ENCODE peak calls at places on chromosome 2, in ten cellular contexts. One of them, this sample, is unnamed.

GRCh38 chr2:153668923-153669322 is 190.4 kb upstream of the RPRM start:
- DNase-seq in mesothelial cell of epicardium: no peak
- DNase-seq in left ventricle myocardium inferior: no peak
- DNase-seq in retinal pigment epithelial cell: no peak
- DNase-seq in AG10803: no peak
- DNase-seq in mucosa of descending colon: no peak
- DNase-seq in CD8-positive, alpha-beta T cell: no peak
- DNase-seq in upper lobe of right lung: peak
- DNase-seq in CD4-positive, alpha-beta T cell: no peak
- DNase-seq in WTC11: no peak
- DNase-seq in this sample: no peak

GRCh38 chr2:44537264-44537663 is 175.5 kb downstream of the CAMKMT start:
- DNase-seq in mesothelial cell of epicardium: no peak
- DNase-seq in left ventricle myocardium inferior: no peak
- DNase-seq in retinal pigment epithelial cell: no peak
- DNase-seq in AG10803: peak
- DNase-seq in mucosa of descending colon: no peak
- DNase-seq in CD8-positive, alpha-beta T cell: no peak
- DNase-seq in upper lobe of right lung: no peak
- DNase-seq in CD4-positive, alpha-beta T cell: no peak
- DNase-seq in WTC11: no peak
- DNase-seq in this sample: no peak

GRCh38 chr2:153536105-153536504 is 57.5 kb upstream of the RPRM start:
- DNase-seq in mesothelial cell of epicardium: no peak
- DNase-seq in left ventricle myocardium inferior: no peak
- DNase-seq in retinal pigment epithelial cell: no peak
- DNase-seq in AG10803: no peak
- DNase-seq in mucosa of descending colon: no peak
- DNase-seq in CD8-positive, alpha-beta T cell: no peak
- DNase-seq in upper lobe of right lung: no peak
- DNase-seq in CD4-positive, alpha-beta T cell: no peak
- DNase-seq in WTC11: no peak
- DNase-seq in this sample: no peak

GRCh38 chr2:215540646-215541045 is 104.8 kb upstream of the FN1 start:
- DNase-seq in mesothelial cell of epicardium: no peak
- DNase-seq in left ventricle myocardium inferior: no peak
- DNase-seq in retinal pigment epithelial cell: peak
- DNase-seq in AG10803: peak
- DNase-seq in mucosa of descending colon: no peak
- DNase-seq in CD8-positive, alpha-beta T cell: no peak
- DNase-seq in upper lobe of right lung: no peak
- DNase-seq in CD4-positive, alpha-beta T cell: no peak
- DNase-seq in WTC11: no peak
- DNase-seq in this sample: no peak

GRCh38 chr2:70510213-70510820 is 43.3 kb downstream of the TGFA start:
- DNase-seq in mesothelial cell of epicardium: no peak
- DNase-seq in left ventricle myocardium inferior: no peak
- DNase-seq in retinal pigment epithelial cell: no peak
- DNase-seq in AG10803: peak
- DNase-seq in mucosa of descending colon: no peak
- DNase-seq in CD8-positive, alpha-beta T cell: no peak
- DNase-seq in upper lobe of right lung: no peak
- DNase-seq in CD4-positive, alpha-beta T cell: no peak
- DNase-seq in WTC11: no peak
- DNase-seq in this sample: no peak

GRCh38 chr2:168194784-168195522 is 52.4 kb downstream of the STK39 start:
- DNase-seq in mesothelial cell of epicardium: no peak
- DNase-seq in left ventricle myocardium inferior: no peak
- DNase-seq in retinal pigment epithelial cell: no peak
- DNase-seq in AG10803: peak
- DNase-seq in mucosa of descending colon: no peak
- DNase-seq in CD8-positive, alpha-beta T cell: no peak
- DNase-seq in upper lobe of right lung: no peak
- DNase-seq in CD4-positive, alpha-beta T cell: no peak
- DNase-seq in WTC11: no peak
- DNase-seq in this sample: no peak

GRCh38 chr2:8528863-8529262 is 153.0 kb upstream of the ID2 start:
- DNase-seq in mesothelial cell of epicardium: no peak
- DNase-seq in left ventricle myocardium inferior: no peak
- DNase-seq in retinal pigment epithelial cell: no peak
- DNase-seq in AG10803: no peak
- DNase-seq in mucosa of descending colon: no peak
- DNase-seq in CD8-positive, alpha-beta T cell: no peak
- DNase-seq in upper lobe of right lung: no peak
- DNase-seq in CD4-positive, alpha-beta T cell: no peak
- DNase-seq in WTC11: no peak
- DNase-seq in this sample: no peak

GRCh38 chr2:70557171-70557838 is 3.7 kb upstream of the TGFA start:
- DNase-seq in mesothelial cell of epicardium: no peak
- DNase-seq in left ventricle myocardium inferior: no peak
- DNase-seq in retinal pigment epithelial cell: no peak
- DNase-seq in AG10803: no peak
- DNase-seq in mucosa of descending colon: no peak
- DNase-seq in CD8-positive, alpha-beta T cell: no peak
- DNase-seq in upper lobe of right lung: no peak
- DNase-seq in CD4-positive, alpha-beta T cell: no peak
- DNase-seq in WTC11: no peak
- DNase-seq in this sample: no peak

GRCh38 chr2:170394988-170395387 is 217.0 kb downstream of the MYO3B start:
- DNase-seq in mesothelial cell of epicardium: no peak
- DNase-seq in left ventricle myocardium inferior: no peak
- DNase-seq in retinal pigment epithelial cell: no peak
- DNase-seq in AG10803: no peak
- DNase-seq in mucosa of descending colon: no peak
- DNase-seq in CD8-positive, alpha-beta T cell: no peak
- DNase-seq in upper lobe of right lung: no peak
- DNase-seq in CD4-positive, alpha-beta T cell: no peak
- DNase-seq in WTC11: no peak
- DNase-seq in this sample: no peak

GRCh38 chr2:15354596-15355359 is 206.4 kb downstream of the NBAS start:
- DNase-seq in mesothelial cell of epicardium: no peak
- DNase-seq in left ventricle myocardium inferior: no peak
- DNase-seq in retinal pigment epithelial cell: no peak
- DNase-seq in AG10803: no peak
- DNase-seq in mucosa of descending colon: no peak
- DNase-seq in CD8-positive, alpha-beta T cell: no peak
- DNase-seq in upper lobe of right lung: no peak
- DNase-seq in CD4-positive, alpha-beta T cell: no peak
- DNase-seq in WTC11: no peak
- DNase-seq in this sample: no peak

GRCh38 chr2:61196671-61197070 is 34.7 kb downstream of the C2orf74 start:
- DNase-seq in mesothelial cell of epicardium: no peak
- DNase-seq in left ventricle myocardium inferior: no peak
- DNase-seq in retinal pigment epithelial cell: no peak
- DNase-seq in AG10803: no peak
- DNase-seq in mucosa of descending colon: no peak
- DNase-seq in CD8-positive, alpha-beta T cell: no peak
- DNase-seq in upper lobe of right lung: no peak
- DNase-seq in CD4-positive, alpha-beta T cell: no peak
- DNase-seq in WTC11: no peak
- DNase-seq in this sample: no peak

GRCh38 chr2:27582695-27583389 is at the start of gene ZNF512:
- DNase-seq in mesothelial cell of epicardium: peak
- DNase-seq in left ventricle myocardium inferior: peak
- DNase-seq in retinal pigment epithelial cell: peak
- DNase-seq in AG10803: peak
- DNase-seq in mucosa of descending colon: peak
- DNase-seq in CD8-positive, alpha-beta T cell: peak
- DNase-seq in upper lobe of right lung: peak
- DNase-seq in CD4-positive, alpha-beta T cell: peak
- DNase-seq in WTC11: peak
- DNase-seq in this sample: peak

GRCh38 chr2:96764253-96764637 is 3.5 kb downstream of the CNNM4 start:
- DNase-seq in mesothelial cell of epicardium: no peak
- DNase-seq in left ventricle myocardium inferior: no peak
- DNase-seq in retinal pigment epithelial cell: no peak
- DNase-seq in AG10803: no peak
- DNase-seq in mucosa of descending colon: no peak
- DNase-seq in CD8-positive, alpha-beta T cell: no peak
- DNase-seq in upper lobe of right lung: peak
- DNase-seq in CD4-positive, alpha-beta T cell: no peak
- DNase-seq in WTC11: peak
- DNase-seq in this sample: no peak

GRCh38 chr2:239151201-239152131 is 249.4 kb downstream of the HDAC4 start:
- DNase-seq in mesothelial cell of epicardium: no peak
- DNase-seq in left ventricle myocardium inferior: peak
- DNase-seq in retinal pigment epithelial cell: no peak
- DNase-seq in AG10803: no peak
- DNase-seq in mucosa of descending colon: no peak
- DNase-seq in CD8-positive, alpha-beta T cell: no peak
- DNase-seq in upper lobe of right lung: peak
- DNase-seq in CD4-positive, alpha-beta T cell: no peak
- DNase-seq in WTC11: no peak
- DNase-seq in this sample: no peak

GRCh38 chr2:11050565-11050964 is 104.7 kb upstream of the SLC66A3 start:
- DNase-seq in mesothelial cell of epicardium: no peak
- DNase-seq in left ventricle myocardium inferior: no peak
- DNase-seq in retinal pigment epithelial cell: no peak
- DNase-seq in AG10803: no peak
- DNase-seq in mucosa of descending colon: no peak
- DNase-seq in CD8-positive, alpha-beta T cell: no peak
- DNase-seq in upper lobe of right lung: no peak
- DNase-seq in CD4-positive, alpha-beta T cell: no peak
- DNase-seq in WTC11: no peak
- DNase-seq in this sample: no peak

GRCh38 chr2:32246911-32247310 is 17.8 kb downstream of the NLRC4 start:
- DNase-seq in mesothelial cell of epicardium: no peak
- DNase-seq in left ventricle myocardium inferior: no peak
- DNase-seq in retinal pigment epithelial cell: no peak
- DNase-seq in AG10803: no peak
- DNase-seq in mucosa of descending colon: no peak
- DNase-seq in CD8-positive, alpha-beta T cell: no peak
- DNase-seq in upper lobe of right lung: no peak
- DNase-seq in CD4-positive, alpha-beta T cell: no peak
- DNase-seq in WTC11: no peak
- DNase-seq in this sample: no peak

GRCh38 chr2:195863564-195863963 is 205.1 kb downstream of the DNAH7 start:
- DNase-seq in mesothelial cell of epicardium: no peak
- DNase-seq in left ventricle myocardium inferior: no peak
- DNase-seq in retinal pigment epithelial cell: no peak
- DNase-seq in AG10803: no peak
- DNase-seq in mucosa of descending colon: no peak
- DNase-seq in CD8-positive, alpha-beta T cell: no peak
- DNase-seq in upper lobe of right lung: no peak
- DNase-seq in CD4-positive, alpha-beta T cell: no peak
- DNase-seq in WTC11: no peak
- DNase-seq in this sample: no peak

GRCh38 chr2:201680743-201681142 is 17.7 kb downstream of the MPP4 start:
- DNase-seq in mesothelial cell of epicardium: no peak
- DNase-seq in left ventricle myocardium inferior: no peak
- DNase-seq in retinal pigment epithelial cell: no peak
- DNase-seq in AG10803: no peak
- DNase-seq in mucosa of descending colon: no peak
- DNase-seq in CD8-positive, alpha-beta T cell: no peak
- DNase-seq in upper lobe of right lung: no peak
- DNase-seq in CD4-positive, alpha-beta T cell: no peak
- DNase-seq in WTC11: peak
- DNase-seq in this sample: no peak
- TF ChIP-seq CTCF in mesothelial cell of epicardium: no peak
- TF ChIP-seq CTCF in left ventricle myocardium inferior: peak
- TF ChIP-seq CTCF in retinal pigment epithelial cell: peak
- TF ChIP-seq CTCF in AG10803: peak
- TF ChIP-seq CTCF in mucosa of descending colon: no peak
- TF ChIP-seq CTCF in CD8-positive, alpha-beta T cell: no peak
- TF ChIP-seq CTCF in upper lobe of right lung: peak
- TF ChIP-seq CTCF in CD4-positive, alpha-beta T cell: peak
- TF ChIP-seq CTCF in WTC11: peak
- TF ChIP-seq CTCF in this sample: no peak

GRCh38 chr2:65800998-65801397 is 368.6 kb upstream of the SPRED2 start:
- DNase-seq in mesothelial cell of epicardium: no peak
- DNase-seq in left ventricle myocardium inferior: no peak
- DNase-seq in retinal pigment epithelial cell: no peak
- DNase-seq in AG10803: peak
- DNase-seq in mucosa of descending colon: no peak
- DNase-seq in CD8-positive, alpha-beta T cell: no peak
- DNase-seq in upper lobe of right lung: no peak
- DNase-seq in CD4-positive, alpha-beta T cell: no peak
- DNase-seq in WTC11: peak
- DNase-seq in this sample: no peak
- TF ChIP-seq CTCF in mesothelial cell of epicardium: no peak
- TF ChIP-seq CTCF in left ventricle myocardium inferior: peak
- TF ChIP-seq CTCF in retinal pigment epithelial cell: peak
- TF ChIP-seq CTCF in AG10803: peak
- TF ChIP-seq CTCF in mucosa of descending colon: no peak
- TF ChIP-seq CTCF in CD8-positive, alpha-beta T cell: no peak
- TF ChIP-seq CTCF in upper lobe of right lung: peak
- TF ChIP-seq CTCF in CD4-positive, alpha-beta T cell: no peak
- TF ChIP-seq CTCF in WTC11: peak
- TF ChIP-seq CTCF in this sample: no peak

GRCh38 chr2:187594801-187595200 is 40.6 kb upstream of the TFPI start:
- DNase-seq in mesothelial cell of epicardium: no peak
- DNase-seq in left ventricle myocardium inferior: no peak
- DNase-seq in retinal pigment epithelial cell: no peak
- DNase-seq in AG10803: no peak
- DNase-seq in mucosa of descending colon: no peak
- DNase-seq in CD8-positive, alpha-beta T cell: no peak
- DNase-seq in upper lobe of right lung: no peak
- DNase-seq in CD4-positive, alpha-beta T cell: no peak
- DNase-seq in WTC11: no peak
- DNase-seq in this sample: no peak
- TF ChIP-seq CTCF in mesothelial cell of epicardium: no peak
- TF ChIP-seq CTCF in left ventricle myocardium inferior: no peak
- TF ChIP-seq CTCF in retinal pigment epithelial cell: no peak
- TF ChIP-seq CTCF in AG10803: no peak
- TF ChIP-seq CTCF in mucosa of descending colon: no peak
- TF ChIP-seq CTCF in CD8-positive, alpha-beta T cell: no peak
- TF ChIP-seq CTCF in upper lobe of right lung: peak
- TF ChIP-seq CTCF in CD4-positive, alpha-beta T cell: no peak
- TF ChIP-seq CTCF in WTC11: no peak
- TF ChIP-seq CTCF in this sample: peak

GRCh38 chr2:240732911-240733622 is 41.4 kb downstream of the AQP12A start:
- DNase-seq in mesothelial cell of epicardium: no peak
- DNase-seq in left ventricle myocardium inferior: no peak
- DNase-seq in retinal pigment epithelial cell: no peak
- DNase-seq in AG10803: no peak
- DNase-seq in mucosa of descending colon: no peak
- DNase-seq in CD8-positive, alpha-beta T cell: no peak
- DNase-seq in upper lobe of right lung: no peak
- DNase-seq in CD4-positive, alpha-beta T cell: no peak
- DNase-seq in WTC11: no peak
- DNase-seq in this sample: no peak

GRCh38 chr2:240735476-240735875 is 43.8 kb downstream of the AQP12A start:
- DNase-seq in mesothelial cell of epicardium: no peak
- DNase-seq in left ventricle myocardium inferior: no peak
- DNase-seq in retinal pigment epithelial cell: no peak
- DNase-seq in AG10803: no peak
- DNase-seq in mucosa of descending colon: no peak
- DNase-seq in CD8-positive, alpha-beta T cell: no peak
- DNase-seq in upper lobe of right lung: no peak
- DNase-seq in CD4-positive, alpha-beta T cell: no peak
- DNase-seq in WTC11: no peak
- DNase-seq in this sample: no peak

GRCh38 chr2:240732184-240732583 is 40.5 kb downstream of the AQP12A start:
- DNase-seq in mesothelial cell of epicardium: no peak
- DNase-seq in left ventricle myocardium inferior: no peak
- DNase-seq in retinal pigment epithelial cell: no peak
- DNase-seq in AG10803: no peak
- DNase-seq in mucosa of descending colon: no peak
- DNase-seq in CD8-positive, alpha-beta T cell: no peak
- DNase-seq in upper lobe of right lung: no peak
- DNase-seq in CD4-positive, alpha-beta T cell: no peak
- DNase-seq in WTC11: no peak
- DNase-seq in this sample: no peak

GRCh38 chr2:240734756-240735155 is 43.1 kb downstream of the AQP12A start:
- DNase-seq in mesothelial cell of epicardium: no peak
- DNase-seq in left ventricle myocardium inferior: no peak
- DNase-seq in retinal pigment epithelial cell: no peak
- DNase-seq in AG10803: no peak
- DNase-seq in mucosa of descending colon: no peak
- DNase-seq in CD8-positive, alpha-beta T cell: no peak
- DNase-seq in upper lobe of right lung: no peak
- DNase-seq in CD4-positive, alpha-beta T cell: no peak
- DNase-seq in WTC11: no peak
- DNase-seq in this sample: no peak

GRCh38 chr2:240733803-240734495 is 42.3 kb downstream of the AQP12A start:
- DNase-seq in mesothelial cell of epicardium: no peak
- DNase-seq in left ventricle myocardium inferior: no peak
- DNase-seq in retinal pigment epithelial cell: no peak
- DNase-seq in AG10803: no peak
- DNase-seq in mucosa of descending colon: no peak
- DNase-seq in CD8-positive, alpha-beta T cell: no peak
- DNase-seq in upper lobe of right lung: no peak
- DNase-seq in CD4-positive, alpha-beta T cell: peak
- DNase-seq in WTC11: peak
- DNase-seq in this sample: no peak
- TF ChIP-seq CTCF in mesothelial cell of epicardium: no peak
- TF ChIP-seq CTCF in left ventricle myocardium inferior: no peak
- TF ChIP-seq CTCF in retinal pigment epithelial cell: peak
- TF ChIP-seq CTCF in AG10803: no peak
- TF ChIP-seq CTCF in mucosa of descending colon: no peak
- TF ChIP-seq CTCF in CD8-positive, alpha-beta T cell: no peak
- TF ChIP-seq CTCF in upper lobe of right lung: peak
- TF ChIP-seq CTCF in CD4-positive, alpha-beta T cell: peak
- TF ChIP-seq CTCF in WTC11: no peak
- TF ChIP-seq CTCF in this sample: no peak